ENCODE peak calls at places on chromosomes 4 and X, in nine cellular contexts. N is Peyer's patch, Z is tibial artery, H is spleen, C is right lobe of liver, V is ovary, M is neural progenitor cell, L is heart right ventricle, U is WERI-Rb-1. P is an unnamed sample.

GRCh38 chr4:7524064-7524682 is 89.4 kb upstream of the PSAPL1 start:
- DNase-seq in V (no peak), M (no peak), L (no peak), N (no peak), H (no peak), Z (no peak), C (no peak), U (no peak), P (no peak)

GRCh38 chrX:72105436-72105835 is 26.3 kb downstream of the RTL5 start:
- DNase-seq in U (no peak), L (no peak), N (no peak), H (no peak), Z (no peak), V (no peak), M (no peak), C (no peak), P (no peak)

GRCh38 chr4:6938758-6939201 is 29.2 kb downstream of the TBC1D14 start:
- DNase-seq in H (no peak), Z (peak; percentile 57), N (no peak), C (peak; percentile 67), U (no peak), L (peak; percentile 44), M (no peak), V (no peak), P (no peak)

GRCh38 chr4:36758312-36758690 is 476.9 kb downstream of the DTHD1 start:
- DNase-seq in Z (no peak), N (no peak), M (no peak), L (no peak), H (no peak), U (no peak), C (no peak), V (no peak), P (no peak)

GRCh38 chr4:173334891-173335754 is 965 bp upstream of the HMGB2 start:
- DNase-seq in U (peak; percentile 95), Z (peak; percentile 62), C (peak; percentile 74), M (peak; percentile 96), L (peak; percentile 68), V (peak; percentile 69), N (peak; percentile 43), H (peak; percentile 90), P (peak; percentile 37)

GRCh38 chr4:37803348-37803973 is 23.0 kb upstream of the PGM2 start:
- DNase-seq in L (no peak), C (no peak), V (no peak), Z (no peak), H (no peak), M (peak; percentile 27), U (no peak), N (no peak), P (no peak)

GRCh38 chr4:179823342-179823741 is 2381.1 kb upstream of the AGA start:
- DNase-seq in V (no peak), L (no peak), M (no peak), Z (no peak), U (no peak), N (no peak), C (no peak), H (no peak), P (no peak)

GRCh38 chrX:41515376-41515775 is 68.2 kb downstream of the NYX start:
- DNase-seq in V (no peak), N (no peak), Z (no peak), H (no peak), U (no peak), L (no peak), C (no peak), M (no peak), P (no peak)

GRCh38 chr4:38560763-38561558 is 103.0 kb upstream of the KLF3 start:
- DNase-seq in Z (no peak), M (no peak), H (no peak), V (no peak), C (no peak), N (no peak), U (no peak), L (no peak), P (no peak)

DNA sequence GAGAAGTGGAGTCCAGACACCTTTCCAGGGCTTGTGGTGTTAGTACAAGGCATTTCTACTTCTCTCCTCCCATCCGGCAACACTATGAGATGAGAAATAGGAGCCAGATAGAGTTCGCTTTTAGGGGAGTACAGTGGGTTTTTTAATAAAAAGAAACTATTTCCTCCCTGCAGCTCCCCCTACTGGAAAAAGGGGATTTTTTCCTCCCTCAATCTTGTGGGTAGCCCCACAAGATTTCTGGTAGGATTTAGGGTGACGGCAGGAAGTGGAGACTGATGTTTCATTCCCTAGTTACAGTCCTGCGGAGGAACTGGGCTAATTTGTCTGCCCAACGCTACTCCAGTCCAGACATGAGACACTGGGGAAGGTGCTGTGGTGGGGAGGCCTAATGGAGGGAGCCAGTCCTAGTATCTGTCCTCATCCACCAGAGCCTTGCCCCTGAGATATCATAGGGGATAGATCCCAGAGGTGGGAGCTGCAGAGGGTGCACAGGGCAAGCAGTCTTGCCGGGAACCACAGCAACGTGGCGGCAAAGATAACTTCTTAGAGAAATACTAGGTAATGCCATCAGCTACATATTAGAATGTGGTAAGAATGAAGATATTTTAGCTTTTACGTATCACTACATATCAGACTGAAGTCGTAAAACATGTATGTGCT is 45.6 kb upstream of the PRKG2 start:
- DNase-seq in N (no peak), U (no peak), V (no peak), Z (no peak), C (no peak), L (no peak), H (no peak), M (peak; percentile 46), P (no peak)
- TF ChIP-seq CTCF in N (peak; percentile 21), U (peak; percentile 30), V (no peak), Z (no peak), C (no peak), L (no peak), H (no peak), M (peak; percentile 68), P (no peak)

GRCh38 chrX:9349572-9350259 is 115.1 kb upstream of the TBL1X start:
- DNase-seq in C (no peak), U (no peak), V (no peak), Z (no peak), M (no peak), N (no peak), L (no peak), H (peak; percentile 30), P (no peak)

GRCh38 chrX:9352683-9353430 is 112.0 kb upstream of the TBL1X start:
- DNase-seq in V (no peak), C (no peak), N (peak; percentile 45), U (no peak), M (no peak), H (peak; percentile 80), Z (no peak), L (no peak), P (no peak)

GRCh38 chrX:9354918-9355317 is 109.9 kb upstream of the TBL1X start:
- DNase-seq in U (no peak), N (no peak), L (no peak), V (no peak), M (no peak), Z (no peak), H (peak; percentile 65), C (no peak), P (no peak)

GRCh38 chrX:9351112-9351511 is 113.7 kb upstream of the TBL1X start:
- DNase-seq in Z (no peak), C (no peak), M (no peak), U (no peak), N (no peak), V (no peak), H (no peak), L (no peak), P (no peak)

GRCh38 chrX:9352243-9352642 is 112.6 kb upstream of the TBL1X start:
- DNase-seq in Z (no peak), U (no peak), C (no peak), L (no peak), H (no peak), V (no peak), N (no peak), M (no peak), P (no peak)
- H3K27ac ChIP-seq in Z (no peak overlapping the region), U (no peak overlapping the region), C (peak overlapping the region; percentile 0), L (no peak overlapping the region), H (peak overlapping the region; percentile 87), V (no peak overlapping the region), N (peak overlapping the region; percentile 12), M (no peak overlapping the region), P (no peak overlapping the region)

DNA sequence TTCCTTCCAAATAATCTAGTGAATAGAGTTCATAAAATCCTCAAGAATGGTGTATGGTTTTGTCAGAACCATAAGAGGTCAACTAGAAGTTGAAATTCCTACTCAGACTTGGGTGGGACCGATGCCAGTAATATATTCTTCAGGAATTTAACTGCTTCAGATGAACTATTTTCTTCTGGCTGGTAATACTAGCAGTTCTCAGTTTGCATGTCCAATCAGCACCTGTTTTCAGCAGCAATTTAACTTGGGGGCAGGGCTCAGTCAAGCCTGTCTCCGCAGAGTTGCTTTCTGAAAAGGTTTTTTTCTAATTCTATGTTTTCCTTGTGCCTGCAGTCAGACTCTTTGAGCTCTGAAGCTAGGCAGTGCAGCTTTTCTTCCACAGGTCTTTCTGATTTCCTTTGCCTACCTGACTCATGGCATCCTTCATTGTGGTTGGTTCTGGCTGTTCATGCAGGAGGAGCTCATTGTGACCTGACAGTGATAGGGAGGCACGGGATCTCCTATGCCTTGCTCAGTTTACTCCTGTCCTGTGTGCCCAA is 17.3 kb upstream of the FMR1 start:
- DNase-seq in M (peak; percentile 7), V (no peak), C (no peak), L (no peak), H (no peak), N (no peak), Z (no peak), U (no peak), P (no peak)
- H3K4me3 ChIP-seq in M (no peak overlapping the region), V (no peak overlapping the region), C (no peak overlapping the region), L (no peak overlapping the region), H (no peak overlapping the region), N (no peak overlapping the region), Z (no peak overlapping the region), U (no peak overlapping the region), P (no peak overlapping the region)

DNA sequence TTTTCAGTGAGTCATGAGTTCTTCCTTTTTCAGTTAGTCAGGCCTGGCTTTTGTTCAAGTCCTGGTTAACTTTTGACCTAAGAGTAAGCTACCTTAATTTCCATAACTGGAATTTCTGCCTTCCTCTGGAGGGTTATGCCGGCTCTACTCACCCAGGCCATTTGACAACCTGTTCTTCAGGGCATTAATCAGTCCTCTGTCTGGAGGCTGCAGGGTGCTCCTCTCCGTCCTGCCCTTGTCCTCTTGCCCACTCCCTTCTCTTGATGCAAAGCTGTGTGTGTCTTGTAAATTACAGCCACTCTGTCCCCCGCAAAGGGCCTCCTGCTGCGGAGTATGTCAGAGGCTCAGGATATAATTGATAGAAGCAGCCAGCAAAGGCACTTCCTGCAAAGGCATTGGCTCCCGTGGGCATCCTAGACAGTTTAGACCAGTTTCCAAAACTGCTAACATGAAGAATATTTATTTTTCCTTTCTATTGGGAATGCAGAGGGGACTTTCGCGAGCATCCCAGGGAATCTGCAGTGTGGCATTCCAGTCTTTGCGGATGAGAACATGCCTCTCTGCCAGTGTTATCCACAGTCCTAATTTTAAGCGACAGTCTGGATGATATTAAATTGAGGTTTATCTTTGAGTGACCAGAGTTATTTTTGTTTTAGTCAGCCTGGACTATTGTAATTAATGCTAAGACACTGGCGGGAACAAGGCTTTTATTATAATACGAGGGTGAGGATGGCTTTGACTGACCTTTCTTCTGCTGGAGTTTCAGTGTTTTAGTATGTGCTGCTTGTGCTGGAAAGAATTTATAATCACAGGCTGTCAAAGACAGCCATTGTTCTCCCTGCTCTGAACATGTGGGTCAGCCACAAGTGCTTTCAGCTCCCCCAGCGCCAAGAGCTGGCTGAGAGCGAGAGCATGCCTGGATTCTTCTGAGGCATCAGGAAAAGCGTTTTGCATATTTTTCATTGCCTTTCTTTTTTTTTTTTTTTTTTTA is 74.2 kb downstream of the LIMCH1 start:
- DNase-seq in Z (peak; percentile 32), N (no peak), U (no peak), H (no peak), C (no peak), L (peak; percentile 66), M (peak; percentile 75), V (peak; percentile 32), P (peak; percentile 89)
- TF ChIP-seq CTCF in Z (no peak), N (no peak), U (no peak), H (no peak), C (no peak), L (peak; percentile 37), M (no peak), V (no peak), P (no peak)

GRCh38 chr4:182382941-182383340 is 139.7 kb downstream of the TENM3 start:
- DNase-seq in N (no peak), M (no peak), U (no peak), C (no peak), L (no peak), Z (no peak), V (no peak), H (no peak), P (no peak)
- H3K27ac ChIP-seq in N (no peak overlapping the region), M (no peak overlapping the region), U (no peak overlapping the region), C (no peak overlapping the region), L (no peak overlapping the region), Z (no peak overlapping the region), V (no peak overlapping the region), H (no peak overlapping the region), P (no peak overlapping the region)